ENCODE peak calls at places on chromosomes 1 and 21, in five cellular contexts. T is GM23338, D is foreskin fibroblast, L is suprapubic skin, C is GM12878. Q is an unnamed sample.

GRCh38 chr1:210726621-210727020 is 397.9 kb downstream of the HHAT start:
- DNase-seq in T (peak; percentile 79), L (no peak), C (no peak), D (no peak), Q (no peak)

GRCh38 chr1:11143401-11143800 is 43.7 kb upstream of the EXOSC10 start:
- DNase-seq in L (no peak), T (no peak), C (no peak), D (no peak), Q (no peak)

GRCh38 chr21:31310750-31311149 is 33.3 kb downstream of the TIAM1 start:
- DNase-seq in C (no peak), L (no peak), D (no peak), T (peak; percentile 71), Q (no peak)

GRCh38 chr1:89672489-89673183 is 39.7 kb downstream of the LRRC8C start:
- DNase-seq in L (no peak), D (no peak), C (no peak), T (no peak), Q (no peak)

GRCh38 chr1:231639819-231640218 is 13.2 kb downstream of the DISC1 start:
- DNase-seq in D (peak; percentile 45), C (no peak), T (no peak), L (no peak), Q (no peak)

GRCh38 chr21:34351786-34352241 is 12.0 kb upstream of the KCNE2 start:
- DNase-seq in D (no peak), L (no peak), C (peak; percentile 28), T (peak; percentile 57), Q (peak; percentile 39)

GRCh38 chr1:233523047-233523446 is 90.9 kb upstream of the KCNK1 start:
- DNase-seq in D (no peak), C (no peak), T (peak; percentile 77), L (no peak), Q (no peak)

GRCh38 chr1:11571906-11572616 is 82.2 kb downstream of the FBXO2 start:
- DNase-seq in T (peak; percentile 94), L (no peak), C (no peak), D (no peak), Q (no peak)

GRCh38 chr1:192966073-192966472 is 93.1 kb downstream of the UCHL5 start:
- DNase-seq in D (no peak), L (no peak), C (no peak), T (no peak), Q (no peak)

DNA sequence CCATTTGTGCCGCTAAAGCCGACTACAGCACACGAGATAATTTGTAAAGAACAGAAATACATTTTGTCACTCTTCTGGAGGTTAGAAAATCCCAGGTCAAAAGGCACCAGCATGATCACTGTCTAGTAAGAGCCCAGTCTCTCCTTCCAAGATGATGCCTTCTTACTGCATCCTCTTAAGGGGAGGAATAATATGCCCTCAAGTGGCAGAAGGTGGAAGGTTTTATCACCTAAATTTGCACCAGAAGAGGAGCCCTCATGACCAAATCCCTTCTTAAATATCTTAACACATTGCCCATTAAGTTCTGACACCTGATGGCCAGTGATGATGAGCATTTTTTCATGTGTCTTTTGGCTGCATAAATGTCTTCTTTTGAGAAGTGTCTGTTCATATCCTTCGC is 326.7 kb upstream of the RGS18 start:
- DNase-seq in D (no peak), L (no peak), C (no peak), T (peak; percentile 59), Q (no peak)
- TF ChIP-seq CTCF in D (no peak), L (no peak), C (peak; percentile 5), T (peak; percentile 55), Q (peak; percentile 21)

GRCh38 chr1:42788021-42788420 is 3.2 kb downstream of the TMEM269 start:
- DNase-seq in L (no peak), D (no peak), C (no peak), T (no peak), Q (no peak)

GRCh38 chr1:42784547-42784945 is 245 bp upstream of the TMEM269 start:
- DNase-seq in L (no peak), D (no peak), T (peak; percentile 36), C (no peak), Q (no peak)

GRCh38 chr1:42786097-42786496 is 1.3 kb downstream of the TMEM269 start:
- DNase-seq in L (no peak), C (no peak), D (no peak), T (no peak), Q (no peak)

GRCh38 chr1:42783092-42783491 is 1.7 kb upstream of the TMEM269 start:
- DNase-seq in D (no peak), C (no peak), T (no peak), L (no peak), Q (no peak)

GRCh38 chr1:42784946-42785693 is at the start of gene TMEM269:
- DNase-seq in C (no peak), T (peak; percentile 56), D (no peak), L (no peak), Q (no peak)
- H3K4me3 ChIP-seq in C (no peak within 1 kb of the TSS), T (peak within 1 kb of the TSS; percentile 47), D (peak within 1 kb of the TSS; percentile 38), L (peak within 1 kb of the TSS; percentile 51), Q (no peak within 1 kb of the TSS)

GRCh38 chr1:167430134-167430848 is 88.0 kb downstream of the CD247 start:
- DNase-seq in L (no peak), C (no peak), T (peak; percentile 80), D (no peak), Q (no peak)
- TF ChIP-seq CTCF in L (no peak), C (no peak), T (no peak), D (no peak), Q (no peak)

DNA sequence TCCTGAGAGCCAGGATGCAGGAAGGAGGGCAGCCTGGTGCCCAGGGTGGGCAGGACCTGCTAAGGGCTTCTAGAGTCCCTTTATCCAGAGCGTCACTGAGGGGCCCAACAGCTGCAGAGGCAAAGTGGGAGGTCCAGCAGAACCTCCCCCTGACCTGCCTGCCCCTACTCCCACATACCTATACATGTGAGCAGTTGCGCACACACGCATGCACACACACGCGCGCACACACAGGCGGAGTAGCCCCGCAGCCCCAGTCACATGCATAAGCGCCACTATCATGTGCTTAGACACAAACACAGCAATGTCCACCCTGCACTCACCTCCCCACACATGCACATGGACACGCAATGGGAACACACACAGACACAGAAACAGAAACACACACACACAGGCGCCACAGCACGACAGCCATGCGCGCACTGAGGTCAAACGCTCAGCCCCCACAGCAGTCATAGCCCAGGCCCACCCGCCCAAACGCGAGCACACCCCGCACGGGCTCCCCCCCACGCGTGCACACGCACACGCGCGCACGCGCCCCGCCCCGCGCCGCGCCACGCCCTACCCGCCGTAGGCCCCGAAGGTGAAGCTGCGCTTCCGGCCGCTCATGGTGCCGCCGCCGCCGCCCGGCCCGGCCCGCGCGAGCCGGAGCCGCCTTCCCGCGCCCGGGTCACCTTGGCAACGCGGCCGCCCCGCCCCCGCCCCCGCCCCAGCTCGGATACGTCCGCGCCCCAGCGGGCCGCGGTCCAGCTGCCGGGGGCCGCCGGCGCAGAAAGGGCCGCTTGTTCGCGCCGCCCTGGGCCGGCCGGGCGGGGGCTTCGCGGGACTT is 17.7 kb downstream of the RAP1GAP start:
- DNase-seq in L (no peak), C (no peak), T (peak; percentile 83), D (no peak), Q (no peak)
- H3K4me3 ChIP-seq in L (peak overlapping the region; percentile 52), C (peak overlapping the region; percentile 32), T (peak overlapping the region; percentile 66), D (peak overlapping the region; percentile 10), Q (peak overlapping the region; percentile 17)

DNA sequence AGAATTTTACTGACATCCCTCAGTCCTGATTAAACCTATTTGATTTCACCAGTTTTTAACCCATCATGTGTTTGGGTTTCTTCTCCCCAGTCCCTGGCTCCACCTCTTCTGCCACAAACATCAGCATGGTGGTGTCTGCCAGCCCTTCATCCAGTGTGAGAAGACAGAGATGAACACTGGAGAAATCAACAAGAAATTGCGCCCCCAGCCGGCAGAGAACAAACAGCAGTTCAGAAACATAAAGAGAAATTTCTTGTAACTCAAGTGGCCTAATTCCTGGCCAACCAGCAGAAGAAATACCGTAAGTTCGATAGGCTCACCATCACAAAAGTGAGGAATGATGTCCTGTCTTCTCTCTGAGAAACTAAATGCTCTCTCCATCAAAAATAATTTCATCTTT is 18.3 kb downstream of the S100A11 start:
- DNase-seq in T (peak; percentile 77), D (no peak), L (no peak), C (no peak), Q (no peak)
- TF ChIP-seq CTCF in T (peak; percentile 81), D (peak; percentile 32), L (no peak), C (peak; percentile 33), Q (peak; percentile 26)

Q was measured in GM12864.